ENCODE peak calls at places on chromosomes 11 and 22, in six cellular contexts. I is mesenchymal stem cell; B is DND-41; M is prostate gland; K is adrenal gland; P is CD8-positive, alpha-beta T cell. S is an unnamed sample. For H3K27me3 and H3K4me1, the result is how much of the 10 kb centered on the place peaks cover.

GRCh38 chr11:81174646-81175330 is 1558.9 kb downstream of the FAM181B start:
- DNase-seq in I (no peak), B (no peak), M (no peak), K (no peak), P (no peak), S (no peak)

GRCh38 chr11:73553266-73553665 is 44.6 kb downstream of the FAM168A start:
- DNase-seq in I (peak), B (no peak), M (no peak), K (no peak), P (no peak), S (no peak)

GRCh38 chr11:60924906-60925684 is 835 bp downstream of the TMEM132A start:
- DNase-seq in I (peak), B (no peak), M (no peak), K (no peak), P (no peak), S (no peak)

GRCh38 chr11:68498313-68498712 is 37.8 kb downstream of the PPP6R3 start:
- DNase-seq in I (no peak), B (no peak), M (peak), K (no peak), P (no peak), S (no peak)

GRCh38 chr11:61026121-61027031 is 54.9 kb downstream of the CD6 start:
- DNase-seq in I (no peak), B (peak), M (no peak), K (no peak), P (peak), S (no peak)

GRCh38 chr11:64767344-64768299 is 7.8 kb upstream of the PYGM start:
- DNase-seq in I (peak), B (peak), M (no peak), K (peak), P (peak), S (no peak)

GRCh38 chr22:25076281-25076680 is 123.4 kb upstream of the CRYBB3 start:
- DNase-seq in I (no peak), B (no peak), M (no peak), K (no peak), P (peak), S (no peak)

GRCh38 chr11:116725434-116726221 is 47.2 kb downstream of the BUD13 start:
- DNase-seq in I (peak), B (no peak), M (no peak), K (peak), P (no peak), S (no peak)

GRCh38 chr22:41915035-41915782 is at the start of gene SHISA8:
- DNase-seq in I (peak), B (no peak), M (no peak), K (peak), P (peak), S (peak)
- H3K27me3 ChIP-seq in I (half or more), B (under half), M (under half), K (under half), P (under half), S (half or more)

GRCh38 chr11:33935466-33935865 is 43.6 kb upstream of the LMO2 start:
- DNase-seq in I (no peak), B (no peak), M (no peak), K (no peak), P (no peak), S (no peak)
- H3K4me1 ChIP-seq in I (under half), B (under half), M (under half), K (under half), P (under half), S (under half)

GRCh38 chr11:20161923-20162322 is 1.6 kb upstream of the DBX1 start:
- DNase-seq in I (peak), B (no peak), M (no peak), K (no peak), P (no peak), S (no peak)

GRCh38 chr11:20162824-20163777 is 2.8 kb upstream of the DBX1 start:
- DNase-seq in I (peak), B (no peak), M (no peak), K (no peak), P (no peak), S (no peak)

GRCh38 chr11:20162340-20162739 is 2.1 kb upstream of the DBX1 start:
- DNase-seq in I (no peak), B (no peak), M (no peak), K (no peak), P (no peak), S (no peak)

GRCh38 chr11:20164152-20164551 is 3.9 kb upstream of the DBX1 start:
- DNase-seq in I (no peak), B (no peak), M (no peak), K (no peak), P (no peak), S (no peak)

GRCh38 chr11:20163778-20164133 is 3.5 kb upstream of the DBX1 start:
- DNase-seq in I (no peak), B (no peak), M (no peak), K (no peak), P (no peak), S (no peak)
- H3K27me3 ChIP-seq in I (half or more), B (under half), M (half or more), K (half or more), P (half or more), S (half or more)

DNA sequence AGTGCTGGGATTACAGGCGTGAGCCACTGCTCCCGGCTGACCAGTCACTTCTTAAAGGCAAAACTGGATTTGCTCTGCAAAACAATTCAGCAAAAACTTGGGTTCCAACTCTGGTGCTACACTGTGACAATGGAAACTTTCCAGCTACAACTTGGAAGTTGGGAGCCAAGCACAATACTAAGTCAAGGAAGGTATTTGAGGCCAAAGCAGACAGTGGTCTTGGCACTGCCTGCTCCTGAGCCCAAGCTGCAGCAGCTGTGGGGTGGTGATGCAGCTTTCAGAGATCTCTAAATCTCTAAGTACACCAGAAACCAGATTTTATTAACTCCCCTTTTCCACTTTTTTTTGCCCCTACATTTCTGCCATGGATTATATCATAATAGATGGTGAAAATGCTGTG is 17.5 kb downstream of the ADM start:
- DNase-seq in I (no peak), B (no peak), M (no peak), K (no peak), P (no peak), S (no peak)
- H3K4me1 ChIP-seq in I (under half), B (under half), M (under half), K (under half), P (under half), S (under half)

GRCh38 chr11:128550261-128550821 is 37.0 kb downstream of the ETS1 start:
- DNase-seq in I (no peak), B (no peak), M (no peak), K (no peak), P (no peak), S (no peak)
- H3K27me3 ChIP-seq in I (under half), B (under half), M (under half), K (under half), P (under half), S (under half)

GRCh38 chr11:117814204-117814765 is 10.3 kb downstream of the FXYD2 start:
- DNase-seq in I (no peak), B (no peak), M (no peak), K (no peak), P (no peak), S (no peak)
- H3K4me1 ChIP-seq in I (under half), B (under half), M (under half), K (under half), P (under half), S (under half)